ENCODE peak calls at places on chromosome 16, in seven cellular contexts. T is uterus, H is A549, R is prostate gland, G is upper lobe of left lung, M is GM12878, I is body of pancreas. X is an unnamed sample.

GRCh38 chr16:79272141-79272577 is 328.4 kb downstream of the MAF start:
- DNase-seq in R (no peak), H (no peak), M (no peak), T (no peak), I (no peak), G (peak; percentile 66), X (no peak)

GRCh38 chr16:11687606-11688519 is 19.6 kb downstream of the SNN start:
- DNase-seq in H (no peak), M (no peak), T (peak; percentile 12), G (no peak), R (no peak), I (no peak), X (no peak)

GRCh38 chr16:2775317-2775716 is 1.8 kb downstream of the ELOB start:
- DNase-seq in R (no peak), M (no peak), G (no peak), H (no peak), I (no peak), T (no peak), X (no peak)

GRCh38 chr16:5634781-5635180 is 537.2 kb upstream of the EEF2KMT start:
- DNase-seq in M (no peak), G (no peak), R (no peak), I (no peak), T (no peak), H (no peak), X (peak; percentile 29)

GRCh38 chr16:87864331-87864989 is 4.8 kb downstream of the SLC7A5 start:
- DNase-seq in T (no peak), R (no peak), I (no peak), M (no peak), G (no peak), H (peak; percentile 39), X (no peak)

GRCh38 chr16:87592018-87592712 is 10.1 kb upstream of the JPH3 start:
- DNase-seq in I (no peak), M (no peak), T (no peak), H (no peak), R (no peak), G (no peak), X (no peak)

GRCh38 chr16:81997738-81998137 is 13.5 kb downstream of the SDR42E1 start:
- DNase-seq in G (no peak), T (peak; percentile 45), I (no peak), H (peak; percentile 60), R (no peak), M (no peak), X (peak; percentile 53)

GRCh38 chr16:81190667-81191066 is 47.8 kb upstream of the BCO1 start:
- DNase-seq in T (no peak), I (no peak), M (no peak), R (no peak), H (peak; percentile 52), G (no peak), X (no peak)

GRCh38 chr16:13392341-13392740 is 490.9 kb downstream of the SHISA9 start:
- DNase-seq in I (no peak), H (no peak), G (no peak), T (no peak), M (no peak), R (no peak), X (no peak)

GRCh38 chr16:24577167-24577566 is 37.8 kb downstream of the RBBP6 start:
- DNase-seq in T (no peak), I (no peak), R (no peak), G (peak; percentile 18), M (no peak), H (no peak), X (no peak)

GRCh38 chr16:1152651-1153259 is at the start of gene CACNA1H:
- DNase-seq in T (peak; percentile 71), G (peak; percentile 89), M (no peak), I (no peak), R (no peak), H (no peak), X (peak; percentile 42)

GRCh38 chr16:72247821-72248253 is 75.9 kb upstream of the PMFBP1 start:
- DNase-seq in T (no peak), G (no peak), I (peak; percentile 54), M (no peak), R (no peak), H (no peak), X (peak; percentile 38)

GRCh38 chr16:352547-353403 is at the start of gene AXIN1:
- DNase-seq in T (peak; percentile 100), H (peak; percentile 98), M (peak; percentile 64), I (peak; percentile 100), G (peak; percentile 100), R (peak; percentile 100), X (peak; percentile 100)

GRCh38 chr16:4976611-4977145 is 18.5 kb downstream of the SEC14L5 start:
- DNase-seq in I (peak; percentile 81), G (no peak), T (no peak), H (no peak), R (no peak), M (no peak), X (no peak)

DNA sequence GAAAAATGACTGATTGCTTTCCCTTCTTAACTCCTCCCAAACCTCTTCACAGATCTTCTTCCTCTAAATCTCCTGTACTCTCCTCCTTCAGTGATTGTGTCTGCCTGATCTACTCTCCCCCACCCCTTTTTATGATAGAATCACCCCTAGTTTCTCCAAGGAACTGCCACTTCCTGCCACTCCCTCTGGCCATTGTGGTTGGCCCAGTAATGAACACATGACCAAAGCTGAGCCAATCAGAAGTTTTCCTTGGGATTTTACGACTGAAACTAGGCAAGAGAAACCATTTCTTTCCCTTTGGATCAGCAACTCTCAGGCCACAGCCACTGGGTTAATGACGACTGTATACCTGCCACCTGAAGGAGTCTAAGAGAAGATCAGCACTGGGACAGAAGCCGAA is 15.9 kb downstream of the IRX3 start:
- DNase-seq in T (no peak), M (no peak), H (no peak), I (no peak), R (no peak), G (no peak), X (no peak)
- H3K4me1 ChIP-seq in T (no peaks in the 10 kb centered on the region), M (no peaks in the 10 kb centered on the region), H (no peaks in the 10 kb centered on the region), I (no peaks in the 10 kb centered on the region), R (no peaks in the 10 kb centered on the region), G (no peaks in the 10 kb centered on the region), X (no peaks in the 10 kb centered on the region)

GRCh38 chr16:85750827-85751641 is at the start of gene C16orf74:
- DNase-seq in R (peak; percentile 23), H (peak; percentile 32), I (peak; percentile 39), T (no peak), G (peak; percentile 92), M (no peak), X (peak; percentile 31)
- TF ChIP-seq POLR2A in R (no peak), H (peak; percentile 59), I (no peak), T (no peak), G (no peak), M (no peak), X (no peak)

GRCh38 chr16:75261590-75262078 is 10.2 kb upstream of the BCAR1 start:
- DNase-seq in T (peak; percentile 11), H (no peak), R (no peak), I (no peak), M (no peak), G (no peak), X (no peak)

GRCh38 chr16:75262800-75263127 is 11.3 kb upstream of the BCAR1 start:
- DNase-seq in T (no peak), H (no peak), M (no peak), R (no peak), G (no peak), I (no peak), X (no peak)

GRCh38 chr16:75260856-75261589 is 9.6 kb upstream of the BCAR1 start:
- DNase-seq in I (no peak), G (no peak), M (no peak), H (no peak), R (no peak), T (peak; percentile 12), X (no peak)

GRCh38 chr16:75263291-75263962 is 12.0 kb upstream of the BCAR1 start:
- DNase-seq in H (no peak), M (no peak), R (no peak), I (no peak), G (no peak), T (peak; percentile 17), X (no peak)

DNA sequence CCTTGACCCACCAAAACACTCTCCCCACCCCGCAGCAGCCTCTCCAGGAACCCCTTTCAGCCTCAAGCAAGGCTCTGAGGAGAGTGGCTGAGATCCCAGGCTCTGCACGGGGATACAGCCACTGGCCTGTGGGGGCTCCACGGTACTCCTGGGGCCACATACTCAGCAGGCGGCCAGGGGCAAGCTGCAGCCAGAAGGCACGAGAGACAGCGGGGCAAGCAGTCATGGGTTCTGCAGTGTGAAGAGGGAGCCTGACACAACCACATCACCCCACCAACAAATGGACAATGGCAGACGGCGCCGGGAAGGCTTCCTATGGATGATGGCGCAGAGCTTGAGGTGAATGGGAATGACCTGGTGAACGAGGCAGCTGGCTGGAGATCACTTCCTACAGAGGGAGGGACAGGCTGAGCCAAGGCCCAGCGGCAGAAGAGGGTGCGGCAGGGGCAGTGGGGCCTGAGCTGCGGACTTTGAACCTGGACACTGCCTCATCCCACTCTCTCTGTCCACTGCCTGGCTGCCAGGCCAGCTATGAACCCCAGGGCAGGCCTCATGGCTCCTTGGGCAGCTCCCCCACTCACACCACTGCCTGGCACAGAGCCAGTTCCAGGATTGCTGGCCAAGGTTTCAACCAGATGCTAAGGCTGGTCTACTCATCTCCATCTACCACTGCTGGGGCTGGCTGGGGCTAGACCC is 10.8 kb upstream of the BCAR1 start:
- DNase-seq in I (peak; percentile 38), T (peak; percentile 69), R (no peak), M (no peak), H (no peak), G (no peak), X (no peak)
- H3K4me1 ChIP-seq in I (peaks cover 63% of the 10 kb centered on the region), T (peaks cover 7% of the 10 kb centered on the region), R (peaks cover 26% of the 10 kb centered on the region), M (peaks cover 14% of the 10 kb centered on the region), H (peaks cover 50% of the 10 kb centered on the region), G (peaks cover 81% of the 10 kb centered on the region), X (peaks cover 55% of the 10 kb centered on the region)

GRCh38 chr16:89507219-89507833 is 877 bp upstream of the SPG7 start:
- DNase-seq in M (no peak), G (no peak), T (no peak), I (no peak), H (no peak), R (no peak), X (peak; percentile 49)

GRCh38 chr16:89506113-89506504 is 2.1 kb upstream of the SPG7 start:
- DNase-seq in G (no peak), I (no peak), R (no peak), T (no peak), M (no peak), H (no peak), X (no peak)

GRCh38 chr16:89506791-89507191 is 1.4 kb upstream of the SPG7 start:
- DNase-seq in M (no peak), T (no peak), G (no peak), R (no peak), I (no peak), H (no peak), X (no peak)

GRCh38 chr16:89510526-89510925 is 2.3 kb downstream of the SPG7 start:
- DNase-seq in G (no peak), T (no peak), R (no peak), H (no peak), I (no peak), M (no peak), X (no peak)

DNA sequence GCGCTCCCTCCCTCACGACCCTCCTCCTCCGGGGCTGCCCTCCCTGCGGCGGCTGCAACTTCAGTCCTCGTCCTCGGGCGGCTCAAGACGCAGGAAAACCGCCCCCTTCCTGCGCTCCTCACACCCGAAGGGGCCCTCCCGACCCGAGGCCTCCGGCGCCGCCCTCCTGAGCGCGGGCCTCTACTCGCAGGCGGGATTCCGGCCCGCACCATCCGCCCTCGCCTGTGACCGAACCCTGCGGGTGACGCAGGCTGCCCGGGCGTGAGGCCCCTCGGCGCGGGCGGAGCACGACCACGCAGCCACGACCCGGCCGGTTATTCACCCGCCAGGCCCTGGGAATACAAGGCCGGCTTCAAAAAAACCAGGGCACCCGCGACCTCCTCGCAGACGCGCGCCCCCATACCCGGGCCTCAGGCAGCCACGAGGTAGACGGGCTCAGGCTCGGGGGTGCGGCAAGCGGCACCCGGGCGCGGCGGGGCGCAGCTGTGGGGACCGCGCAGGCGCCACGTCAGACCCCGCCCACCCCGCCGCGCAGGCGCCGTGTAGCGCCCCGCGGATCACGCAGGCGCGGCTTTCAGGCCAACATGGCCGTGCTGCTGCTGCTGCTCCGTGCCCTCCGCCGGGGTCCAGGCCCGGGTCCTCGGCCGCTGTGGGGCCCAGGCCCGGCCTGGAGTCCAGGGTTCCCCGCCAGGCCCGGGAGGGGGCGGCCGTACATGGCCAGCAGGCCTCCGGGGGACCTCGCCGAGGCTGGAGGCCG is at the start of gene SPG7:
- DNase-seq in G (peak; percentile 99), I (peak; percentile 87), R (peak; percentile 77), M (peak; percentile 51), T (peak; percentile 75), H (peak; percentile 88), X (peak; percentile 82)
- TF ChIP-seq POLR2A in G (peak; percentile 96), I (peak; percentile 88), R (peak; percentile 95), M (peak; percentile 85), T (peak; percentile 92), H (peak; percentile 74), X (peak; percentile 39)

X was measured in testis.